ENCODE peak calls at places on chromosomes 16 and 17, in nine cellular contexts. G, V, J, H, Q, I, Z, E and N are unnamed samples. For H3K9me3, the result is how much of the 10 kb centered on the place peaks cover.

GRCh38 chr17:50464121-50464520 is 4.6 kb downstream of the CHAD start:
- DNase-seq in J (no peak), Q (no peak), I (no peak), V (no peak), Z (no peak), E (no peak), G (no peak), H (no peak), N (no peak)

GRCh38 chr17:35084987-35085386 is 21.5 kb upstream of the RFFL start:
- DNase-seq in J (no peak), H (no peak), Z (no peak), G (no peak), E (no peak), V (peak), Q (no peak), I (no peak), N (no peak)

GRCh38 chr16:88974641-88975215 is 2.3 kb downstream of the CBFA2T3 start:
- DNase-seq in E (no peak), J (no peak), G (no peak), H (no peak), V (no peak), I (no peak), Z (no peak), Q (no peak), N (no peak)

GRCh38 chr16:14334366-14335105 is 263.4 kb downstream of the MRTFB start:
- DNase-seq in Q (no peak), J (no peak), E (no peak), Z (no peak), H (no peak), V (no peak), G (no peak), I (no peak), N (peak)

GRCh38 chr17:17167986-17168385 is 38.1 kb downstream of the PLD6 start:
- DNase-seq in I (no peak), Q (no peak), G (no peak), V (no peak), E (peak), H (no peak), Z (no peak), J (no peak), N (no peak)

GRCh38 chr17:2881295-2881694 is 85.1 kb downstream of the RAP1GAP2 start:
- DNase-seq in Q (no peak), E (no peak), Z (no peak), J (no peak), G (no peak), I (no peak), V (no peak), H (no peak), N (no peak)

GRCh38 chr17:1331708-1332107 is 52.2 kb downstream of the TRARG1 start:
- DNase-seq in H (peak), V (no peak), J (no peak), E (no peak), G (peak), I (no peak), Z (peak), Q (no peak), N (no peak)

GRCh38 chr17:3622977-3623594 is 13.0 kb downstream of the SHPK start:
- DNase-seq in G (no peak), Q (no peak), V (no peak), J (no peak), I (no peak), E (no peak), H (no peak), Z (no peak), N (no peak)

GRCh38 chr16:24070851-24071250 is 185.3 kb upstream of the CACNG3 start:
- DNase-seq in G (no peak), Q (no peak), Z (no peak), E (no peak), V (no peak), I (peak), J (no peak), H (no peak), N (no peak)

GRCh38 chr16:66476328-66477027 is 49.4 kb downstream of the BEAN1 start:
- DNase-seq in I (peak), V (no peak), J (no peak), E (no peak), Q (no peak), Z (no peak), G (no peak), H (no peak), N (no peak)

GRCh38 chr16:69432069-69432468 is 7.7 kb downstream of the CYB5B start:
- DNase-seq in G (no peak), I (no peak), Z (no peak), H (no peak), V (no peak), Q (no peak), J (no peak), E (no peak), N (no peak)

GRCh38 chr16:78490847-78491246 is 391.4 kb downstream of the WWOX start:
- DNase-seq in E (no peak), Z (no peak), V (no peak), G (no peak), H (no peak), I (no peak), J (peak), Q (no peak), N (no peak)

GRCh38 chr16:73071131-73071940 is 23.4 kb upstream of the ZFHX3 start:
- DNase-seq in H (no peak), V (no peak), G (peak), E (peak), I (peak), J (no peak), Z (peak), Q (peak), N (no peak)

GRCh38 chr17:12547829-12548228 is 117.9 kb upstream of the MYOCD start:
- DNase-seq in J (no peak), Z (no peak), E (no peak), I (no peak), G (no peak), H (no peak), Q (no peak), V (no peak), N (no peak)

GRCh38 chr16:22942812-22943211 is 128.8 kb downstream of the HS3ST2 start:
- DNase-seq in E (no peak), Q (no peak), V (no peak), H (no peak), Z (no peak), I (no peak), J (no peak), G (no peak), N (no peak)

GRCh38 chr16:87635541-87636049 is 33.3 kb downstream of the JPH3 start:
- DNase-seq in H (peak), J (no peak), V (no peak), G (peak), Q (peak), E (peak), Z (no peak), I (peak), N (peak)

GRCh38 chr17:59846391-59847165 is 46.2 kb downstream of the TUBD1 start:
- DNase-seq in Q (peak), I (peak), Z (no peak), J (no peak), V (peak), G (no peak), H (no peak), E (no peak), N (peak)

GRCh38 chr16:31880322-31880979 is 6.8 kb downstream of the ZNF267 start:
- DNase-seq in H (no peak), V (peak), Q (peak), Z (no peak), J (no peak), I (no peak), E (no peak), G (no peak), N (no peak)

GRCh38 chr16:53789159-53789558 is 85.2 kb downstream of the FTO start:
- DNase-seq in I (no peak), H (no peak), J (no peak), V (no peak), Z (no peak), Q (no peak), E (no peak), G (no peak), N (no peak)

GRCh38 chr17:63946440-63947363 is 14.6 kb upstream of the CD79B start:
- DNase-seq in V (no peak), G (peak), E (no peak), Q (peak), I (peak), J (no peak), Z (peak), H (peak), N (no peak)

GRCh38 chr17:79792984-79793923 is 3.6 kb downstream of the CBX8 start:
- DNase-seq in V (no peak), Z (no peak), Q (no peak), G (no peak), J (no peak), I (no peak), E (no peak), H (no peak), N (no peak)

GRCh38 chr17:40243756-40244155 is 24.7 kb downstream of the WIPF2 start:
- DNase-seq in G (no peak), H (no peak), J (no peak), E (no peak), Q (no peak), Z (no peak), I (no peak), V (no peak), N (no peak)
- H3K9me3 ChIP-seq in G (under half), H (under half), J (under half), E (under half), Q (under half), Z (under half), I (under half), V (under half), N (under half)

DNA sequence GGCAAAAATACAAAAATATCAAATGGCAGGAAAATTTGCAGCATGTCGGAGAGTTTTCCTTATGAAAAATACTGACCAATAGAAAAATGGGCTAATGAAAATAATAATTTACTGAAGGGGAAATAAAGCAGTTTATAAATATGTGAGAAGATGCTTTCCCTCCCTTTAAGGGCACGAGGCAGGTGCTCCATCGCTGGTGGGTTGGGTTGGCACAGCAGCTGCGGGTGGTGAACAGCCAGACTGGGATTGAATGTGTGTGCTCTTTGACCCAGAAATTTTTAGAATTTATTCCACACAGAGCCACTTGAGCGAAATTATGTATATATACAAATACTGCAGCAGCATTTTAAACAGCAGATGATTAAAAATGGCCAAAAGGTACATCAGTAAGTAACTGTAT is 109.1 kb upstream of the ZNF750 start:
- DNase-seq in I (no peak), J (no peak), Z (no peak), G (peak), H (no peak), Q (no peak), E (no peak), V (no peak), N (no peak)
- H3K9me3 ChIP-seq in I (half or more), J (under half), Z (under half), G (under half), H (under half), Q (under half), E (under half), V (under half), N (under half)

DNA sequence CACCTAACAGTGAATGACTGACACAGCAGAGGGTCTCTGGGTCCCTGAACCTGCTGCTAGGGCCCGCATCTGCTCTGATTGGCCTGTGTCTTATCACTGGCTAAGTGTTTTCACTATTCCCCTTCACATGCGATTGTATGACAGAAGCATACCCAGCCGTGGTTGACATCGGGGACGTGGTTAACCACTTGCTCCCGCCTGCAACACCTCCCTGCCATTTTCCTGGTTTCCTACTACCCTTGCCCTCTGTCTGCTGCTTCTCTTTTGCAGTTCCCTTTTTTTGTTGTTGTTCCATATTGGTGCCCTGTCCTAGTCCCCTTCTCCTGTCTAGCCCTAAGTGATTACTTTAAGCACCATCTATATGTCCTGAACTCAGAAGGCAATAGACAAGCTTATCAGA is 177.0 kb downstream of the RGS9 start:
- DNase-seq in H (no peak), Q (no peak), V (no peak), Z (no peak), I (no peak), J (no peak), G (no peak), E (no peak), N (no peak)
- H3K9me3 ChIP-seq in H (under half), Q (under half), V (under half), Z (under half), I (under half), J (under half), G (under half), E (under half), N (under half)

GRCh38 chr17:81381632-81382577 is 13.4 kb upstream of the BAHCC1 start:
- DNase-seq in Z (no peak), Q (no peak), H (no peak), V (no peak), E (no peak), J (no peak), I (peak), G (no peak), N (no peak)
- H3K9me3 ChIP-seq in Z (under half), Q (under half), H (under half), V (under half), E (under half), J (under half), I (under half), G (under half), N (under half)

GRCh38 chr17:69783865-69784264 is 291.2 kb upstream of the KCNJ16 start:
- DNase-seq in Z (no peak), E (no peak), Q (no peak), V (no peak), I (no peak), J (no peak), H (no peak), G (no peak), N (no peak)
- H3K9me3 ChIP-seq in Z (under half), E (under half), Q (under half), V (under half), I (under half), J (under half), H (under half), G (under half), N (under half)

GRCh38 chr16:12532871-12533610 is 270.6 kb downstream of the CPPED1 start:
- DNase-seq in G (no peak), J (no peak), I (no peak), V (no peak), Q (no peak), E (no peak), Z (no peak), H (peak), N (no peak)

GRCh38 chr16:12535535-12536411 is 267.9 kb downstream of the CPPED1 start:
- DNase-seq in E (no peak), I (peak), V (no peak), J (no peak), Q (no peak), G (no peak), Z (no peak), H (no peak), N (no peak)

GRCh38 chr16:12530291-12530690 is 273.4 kb downstream of the CPPED1 start:
- DNase-seq in G (no peak), V (no peak), E (no peak), Q (no peak), Z (no peak), J (no peak), I (no peak), H (no peak), N (no peak)

GRCh38 chr16:12529582-12529981 is 274.1 kb downstream of the CPPED1 start:
- DNase-seq in V (peak), E (no peak), Q (no peak), H (no peak), I (no peak), J (no peak), Z (no peak), G (no peak), N (no peak)

DNA sequence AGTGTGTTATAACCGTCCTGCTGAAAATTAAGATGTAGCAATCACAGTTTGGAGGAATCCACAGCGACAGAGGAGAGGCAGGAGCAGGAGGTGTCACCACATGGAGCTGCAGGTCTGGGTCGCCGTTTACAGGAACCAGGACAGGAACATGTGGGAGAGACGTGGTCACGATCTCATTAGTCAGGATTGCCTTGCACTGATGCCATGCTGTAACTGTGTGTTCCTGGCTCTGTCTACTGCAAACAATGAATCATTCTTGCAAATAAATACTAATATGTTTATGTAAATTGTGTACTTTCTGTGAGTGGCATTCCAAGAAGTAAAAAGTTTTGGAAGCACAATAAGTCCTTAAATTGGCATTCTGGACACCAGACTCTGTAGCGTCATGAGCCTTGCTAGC is 271.8 kb downstream of the CPPED1 start:
- DNase-seq in H (no peak), Z (no peak), G (no peak), J (no peak), V (no peak), E (no peak), Q (no peak), I (no peak), N (no peak)
- H3K9me3 ChIP-seq in H (under half), Z (under half), G (under half), J (under half), V (under half), E (under half), Q (under half), I (under half), N (under half)

GRCh38 chr17:28950017-28950751 is 1.1 kb downstream of the PHF12 start:
- DNase-seq in G (peak), V (no peak), E (peak), Z (peak), Q (peak), J (no peak), I (peak), H (peak), N (peak)
- H3K9me3 ChIP-seq in G (under half), V (under half), E (under half), Z (under half), Q (under half), J (under half), I (under half), H (under half), N (under half)

GRCh38 chr16:8299635-8300034 is 290.7 kb downstream of the TMEM114 start:
- DNase-seq in J (no peak), Z (no peak), E (no peak), H (no peak), G (no peak), I (no peak), V (no peak), Q (no peak), N (no peak)
- H3K9me3 ChIP-seq in J (under half), Z (under half), E (under half), H (under half), G (under half), I (under half), V (under half), Q (under half), N (under half)